ENCODE peak calls at places on chromosomes 16 and 17, in nine cellular contexts. K is stimulated activated CD4-positive, alpha-beta T cell treated with anti-CD3 and anti-CD28 coated beads, Interleukin-4, amount 100 ng/mL, for 48 hours; T is T-helper 17 cell; L is anterior cingulate cortex; M is GM04504; C is lower lobe of right lung; B is heart left ventricle; G is GM23338; E is RKO. P is an unnamed sample.

GRCh38 chr16:30656974-30657865 is 1.0 kb upstream of the FBRS start:
- DNase-seq in K (no peak), T (no peak), L (no peak), M (no peak), C (no peak), B (no peak), G (no peak), E (peak; percentile 71), P (no peak)

GRCh38 chr16:37511-37910 is 15.9 kb downstream of the POLR3K start:
- DNase-seq in K (no peak), T (no peak), L (no peak), M (no peak), C (peak; percentile 58), B (no peak), G (peak; percentile 0), E (no peak), P (no peak)

GRCh38 chr17:51795401-51795800 is 363.1 kb downstream of the CA10 start:
- DNase-seq in K (no peak), T (no peak), L (no peak), M (no peak), C (no peak), B (no peak), G (no peak), E (no peak), P (no peak)

GRCh38 chr17:13351046-13351445 is 250.7 kb downstream of the HS3ST3A1 start:
- DNase-seq in K (no peak), T (no peak), L (no peak), M (no peak), C (no peak), B (no peak), G (no peak), E (no peak), P (no peak)

GRCh38 chr17:49016775-49017463 is 19.7 kb downstream of the IGF2BP1 start:
- DNase-seq in K (no peak), T (no peak), L (no peak), M (peak; percentile 55), C (no peak), B (no peak), G (no peak), E (peak; percentile 47), P (no peak)

GRCh38 chr16:22035094-22035675 is 27.3 kb downstream of the MOSMO start:
- DNase-seq in K (no peak), T (no peak), L (no peak), M (no peak), C (no peak), B (no peak), G (peak; percentile 62), E (no peak), P (no peak)

GRCh38 chr17:68036304-68037147 is 991 bp downstream of the KPNA2 start:
- DNase-seq in K (no peak), T (no peak), L (no peak), M (no peak), C (no peak), B (no peak), G (no peak), E (peak; percentile 84), P (no peak)

GRCh38 chr16:8885674-8886592 is 3.8 kb downstream of the LITAFD start:
- DNase-seq in K (no peak), T (no peak), L (no peak), M (no peak), C (peak; percentile 39), B (no peak), G (peak; percentile 60), E (peak; percentile 45), P (no peak)

GRCh38 chr16:81185416-81185815 is 53.1 kb upstream of the BCO1 start:
- DNase-seq in K (no peak), T (no peak), L (peak; percentile 27), M (no peak), C (no peak), B (no peak), G (no peak), E (no peak), P (no peak)

GRCh38 chr17:82497483-82498405 is 21.8 kb upstream of the FOXK2 start:
- DNase-seq in K (peak; percentile 24), T (peak; percentile 22), L (peak; percentile 33), M (no peak), C (peak; percentile 68), B (peak; percentile 44), G (peak; percentile 59), E (peak; percentile 53), P (peak; percentile 42)

P was measured in foreskin melanocyte.